ENCODE peak calls at places on chromosomes 7 and 10, in ten cellular contexts. M, E, F, Z, T, K, D, B, C and O are unnamed samples.

GRCh38 chr10:71542476-71542875 is 145.8 kb downstream of the CDH23 start:
- DNase-seq in M (no peak), E (no peak), F (no peak), Z (no peak), T (peak; percentile 66), K (no peak), D (no peak), B (no peak), C (no peak), O (no peak)

GRCh38 chr7:32255036-32255435 is 184.8 kb upstream of the PDE1C start:
- DNase-seq in M (peak; percentile 85), E (no peak), F (no peak), Z (no peak), T (no peak), K (no peak), D (peak; percentile 31), B (peak; percentile 40), C (no peak), O (no peak)

GRCh38 chr7:71264005-71264404 is 132.1 kb downstream of the GALNT17 start:
- DNase-seq in M (no peak), E (no peak), F (no peak), Z (no peak), T (no peak), K (no peak), D (peak; percentile 18), B (no peak), C (no peak), O (no peak)

GRCh38 chr7:41792099-41792498 is 89.2 kb upstream of the INHBA start:
- DNase-seq in M (no peak), E (no peak), F (no peak), Z (peak; percentile 78), T (no peak), K (no peak), D (no peak), B (no peak), C (no peak), O (no peak)

GRCh38 chr10:7687228-7687907 is 15.7 kb upstream of the ITIH2 start:
- DNase-seq in M (peak; percentile 89), E (peak; percentile 74), F (peak; percentile 92), Z (peak; percentile 91), T (peak; percentile 78), K (peak; percentile 84), D (peak; percentile 75), B (peak; percentile 88), C (peak; percentile 85), O (peak; percentile 42)

GRCh38 chr7:30433082-30433481 is 45.5 kb downstream of the NOD1 start:
- DNase-seq in M (peak; percentile 87), E (no peak), F (peak; percentile 36), Z (peak; percentile 86), T (no peak), K (no peak), D (peak; percentile 58), B (peak; percentile 88), C (peak; percentile 85), O (no peak)

GRCh38 chr10:131061221-131061620 is 250.3 kb downstream of the TCERG1L start:
- DNase-seq in M (no peak), E (no peak), F (no peak), Z (no peak), T (no peak), K (peak; percentile 28), D (no peak), B (no peak), C (no peak), O (no peak)

GRCh38 chr10:112507988-112508387 is 61.0 kb downstream of the VTI1A start:
- DNase-seq in M (no peak), E (no peak), F (no peak), Z (no peak), T (no peak), K (no peak), D (no peak), B (no peak), C (no peak), O (no peak)

GRCh38 chr7:37438879-37439278 is 9.8 kb downstream of the ELMO1 start:
- DNase-seq in M (no peak), E (no peak), F (no peak), Z (no peak), T (no peak), K (no peak), D (no peak), B (no peak), C (no peak), O (no peak)

GRCh38 chr7:121002755-121003114 is 14.2 kb downstream of the CPED1 start:
- DNase-seq in M (no peak), E (no peak), F (no peak), Z (no peak), T (no peak), K (no peak), D (no peak), B (no peak), C (no peak), O (no peak)

GRCh38 chr10:103851261-103851660 is 4.1 kb downstream of the SH3PXD2A start:
- DNase-seq in M (no peak), E (no peak), F (no peak), Z (no peak), T (no peak), K (no peak), D (no peak), B (no peak), C (no peak), O (no peak)
- H3K4me1 ChIP-seq in M (peaks cover 35% of the 10 kb centered on the region), E (peaks cover 12% of the 10 kb centered on the region), F (no peaks in the 10 kb centered on the region), Z (peaks cover 54% of the 10 kb centered on the region), T (peaks cover 51% of the 10 kb centered on the region), K (peaks cover 20% of the 10 kb centered on the region), D (peaks cover 86% of the 10 kb centered on the region), B (peaks cover 7% of the 10 kb centered on the region), C (peaks cover 61% of the 10 kb centered on the region), O (peaks cover 22% of the 10 kb centered on the region)

GRCh38 chr7:116781584-116781983 is 80.8 kb upstream of the CAPZA2 start:
- DNase-seq in M (no peak), E (no peak), F (no peak), Z (no peak), T (no peak), K (no peak), D (no peak), B (no peak), C (no peak), O (no peak)

GRCh38 chr7:116779222-116779621 is 83.2 kb upstream of the CAPZA2 start:
- DNase-seq in M (no peak), E (no peak), F (no peak), Z (no peak), T (no peak), K (no peak), D (no peak), B (no peak), C (no peak), O (no peak)

GRCh38 chr7:116780521-116780920 is 81.9 kb upstream of the CAPZA2 start:
- DNase-seq in M (no peak), E (no peak), F (no peak), Z (no peak), T (no peak), K (no peak), D (no peak), B (no peak), C (no peak), O (no peak)

GRCh38 chr7:116780966-116781365 is 81.4 kb upstream of the CAPZA2 start:
- DNase-seq in M (no peak), E (no peak), F (peak; percentile 39), Z (no peak), T (no peak), K (no peak), D (no peak), B (no peak), C (peak; percentile 75), O (no peak)

GRCh38 chr7:116779921-116780320 is 82.5 kb upstream of the CAPZA2 start:
- DNase-seq in M (no peak), E (no peak), F (no peak), Z (no peak), T (no peak), K (no peak), D (no peak), B (no peak), C (no peak), O (no peak)
- H3K4me1 ChIP-seq in M (peaks cover 4% of the 10 kb centered on the region), E (peaks cover 75% of the 10 kb centered on the region), F (peaks cover 6% of the 10 kb centered on the region), Z (peaks cover 62% of the 10 kb centered on the region), T (peaks cover 4% of the 10 kb centered on the region), K (peaks cover 50% of the 10 kb centered on the region), D (peaks cover 16% of the 10 kb centered on the region), B (no peaks in the 10 kb centered on the region), C (no peaks in the 10 kb centered on the region), O (no peaks in the 10 kb centered on the region)

GRCh38 chr7:44096326-44096881 is 7.7 kb upstream of the AEBP1 start:
- DNase-seq in M (peak; percentile 45), E (no peak), F (no peak), Z (no peak), T (no peak), K (no peak), D (no peak), B (no peak), C (no peak), O (no peak)
- H3K4me1 ChIP-seq in M (peaks cover 5% of the 10 kb centered on the region), E (peaks cover 4% of the 10 kb centered on the region), F (no peaks in the 10 kb centered on the region), Z (peaks cover 7% of the 10 kb centered on the region), T (peaks cover 7% of the 10 kb centered on the region), K (peaks cover 9% of the 10 kb centered on the region), D (peaks cover 20% of the 10 kb centered on the region), B (no peaks in the 10 kb centered on the region), C (peaks cover 4% of the 10 kb centered on the region), O (no peaks in the 10 kb centered on the region)

GRCh38 chr10:121628859-121629258 is 30.6 kb upstream of the FGFR2 start:
- DNase-seq in M (no peak), E (no peak), F (no peak), Z (no peak), T (no peak), K (no peak), D (no peak), B (no peak), C (no peak), O (no peak)

GRCh38 chr10:121627810-121628209 is 29.6 kb upstream of the FGFR2 start:
- DNase-seq in M (no peak), E (no peak), F (no peak), Z (peak; percentile 7), T (no peak), K (no peak), D (no peak), B (no peak), C (no peak), O (no peak)

GRCh38 chr10:121637437-121637836 is 39.2 kb upstream of the FGFR2 start:
- DNase-seq in M (no peak), E (no peak), F (no peak), Z (no peak), T (no peak), K (no peak), D (no peak), B (no peak), C (no peak), O (no peak)

GRCh38 chr10:121631296-121631695 is 33.1 kb upstream of the FGFR2 start:
- DNase-seq in M (no peak), E (no peak), F (no peak), Z (no peak), T (no peak), K (no peak), D (no peak), B (no peak), C (no peak), O (no peak)

DNA sequence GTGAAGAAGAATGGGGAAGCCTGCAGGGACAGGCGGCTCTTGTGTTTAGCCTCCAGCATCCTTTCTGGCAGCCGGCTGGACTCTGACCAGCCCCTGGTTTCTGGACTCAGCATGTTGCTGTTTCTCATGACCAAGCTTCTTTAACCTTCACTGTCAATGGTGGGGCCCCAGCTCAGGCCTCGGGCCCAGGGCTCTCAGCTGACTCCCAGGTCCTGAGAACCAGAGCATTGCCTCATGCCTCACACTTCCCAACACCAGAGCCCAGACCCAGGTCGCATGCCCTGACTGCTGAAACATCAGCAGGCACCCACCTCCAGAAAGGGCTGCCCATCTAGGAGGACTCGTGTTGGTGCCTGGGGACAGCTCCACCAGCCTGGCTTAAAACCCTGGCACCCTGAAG is 34.8 kb upstream of the FGFR2 start:
- DNase-seq in M (no peak), E (no peak), F (no peak), Z (no peak), T (no peak), K (no peak), D (no peak), B (no peak), C (no peak), O (no peak)
- H3K4me1 ChIP-seq in M (no peaks in the 10 kb centered on the region), E (no peaks in the 10 kb centered on the region), F (no peaks in the 10 kb centered on the region), Z (no peaks in the 10 kb centered on the region), T (no peaks in the 10 kb centered on the region), K (no peaks in the 10 kb centered on the region), D (no peaks in the 10 kb centered on the region), B (no peaks in the 10 kb centered on the region), C (no peaks in the 10 kb centered on the region), O (no peaks in the 10 kb centered on the region)